ENCODE peak calls at places on chromosomes 5 and 9, in five cellular contexts. One of them, this sample, is unnamed.
A peak's percentile ranks its signal among the peaks of the same experiment; 100 is the strongest.

GRCh38 chr5:140243855-140244254 is 59.0 kb downstream of the PFDN1 start:
- DNase-seq in right cardiac atrium: no peak
- DNase-seq in T47D: no peak
- DNase-seq in T-helper 2 cell: no peak
- DNase-seq in osteocyte: no peak
- DNase-seq in this sample: no peak

GRCh38 chr5:151162794-151163193 is 5.2 kb upstream of the ANXA6 start:
- DNase-seq in right cardiac atrium: no peak
- DNase-seq in T47D: no peak
- DNase-seq in T-helper 2 cell: no peak
- DNase-seq in osteocyte: no peak
- DNase-seq in this sample: no peak

GRCh38 chr5:132457371-132458225 is 33.0 kb downstream of the IRF1 start:
- DNase-seq in T-helper 2 cell: peak; percentile 72
- DNase-seq in osteocyte: no peak
- DNase-seq in T47D: no peak
- DNase-seq in right cardiac atrium: no peak
- DNase-seq in this sample: no peak

GRCh38 chr5:171855798-171856772 is 70.5 kb downstream of the SMIM23 start:
- DNase-seq in T47D: no peak
- DNase-seq in right cardiac atrium: no peak
- DNase-seq in T-helper 2 cell: no peak
- DNase-seq in osteocyte: peak; percentile 53
- DNase-seq in this sample: no peak

GRCh38 chr9:109901191-109901590 is 121.2 kb downstream of the PALM2AKAP2 start:
- DNase-seq in osteocyte: no peak
- DNase-seq in T-helper 2 cell: no peak
- DNase-seq in T47D: no peak
- DNase-seq in right cardiac atrium: no peak
- DNase-seq in this sample: no peak

GRCh38 chr9:76886318-76886717 is 19.6 kb downstream of the PRUNE2 start:
- DNase-seq in right cardiac atrium: no peak
- DNase-seq in T-helper 2 cell: no peak
- DNase-seq in T47D: no peak
- DNase-seq in osteocyte: no peak
- DNase-seq in this sample: no peak

GRCh38 chr9:81823672-81824554 is 104.3 kb upstream of the SPATA31D4 start:
- DNase-seq in T-helper 2 cell: no peak
- DNase-seq in T47D: no peak
- DNase-seq in right cardiac atrium: no peak
- DNase-seq in osteocyte: no peak
- DNase-seq in this sample: no peak

GRCh38 chr5:166529200-166529599 is 1762.2 kb upstream of the WWC1 start:
- DNase-seq in right cardiac atrium: no peak
- DNase-seq in T-helper 2 cell: no peak
- DNase-seq in T47D: no peak
- DNase-seq in osteocyte: no peak
- DNase-seq in this sample: no peak

GRCh38 chr9:21836437-21837161 is 34.2 kb downstream of the MTAP start:
- DNase-seq in osteocyte: no peak
- DNase-seq in T-helper 2 cell: no peak
- DNase-seq in right cardiac atrium: no peak
- DNase-seq in T47D: no peak
- DNase-seq in this sample: no peak

This sample was measured in 8988T.